ENCODE peak calls at places on chromosomes 16 and 17, in five cellular contexts. D is fibroblast of lung, O is iPS DF 6.9, H is mucosa of descending colon, G is psoas muscle. B is an unnamed sample.
A peak's percentile ranks its signal among the peaks of the same experiment; 100 is the strongest.

GRCh38 chr17:1147664-1148063 is 32.1 kb downstream of the ABR start:
- DNase-seq in D (peak; percentile 60), O (no peak), H (peak; percentile 76), G (no peak), B (no peak)

GRCh38 chr17:19260958-19261357 is 23.8 kb downstream of the EPN2 start:
- DNase-seq in D (no peak), O (no peak), H (no peak), G (no peak), B (no peak)

GRCh38 chr16:8730335-8730915 is 56.0 kb downstream of the ABAT start:
- DNase-seq in D (no peak), O (no peak), H (no peak), G (no peak), B (no peak)

GRCh38 chr17:63641678-63642077 is 19.5 kb downstream of the MAP3K3 start:
- DNase-seq in D (no peak), O (no peak), H (no peak), G (no peak), B (no peak)

GRCh38 chr17:44473367-44473766 is 29.8 kb downstream of the GPATCH8 start:
- DNase-seq in D (no peak), O (no peak), H (no peak), G (no peak), B (no peak)

GRCh38 chr17:66386789-66387351 is 84.5 kb downstream of the PRKCA start:
- DNase-seq in D (no peak), O (no peak), H (no peak), G (no peak), B (no peak)

GRCh38 chr17:19513897-19514488 is 19.7 kb upstream of the SLC47A1 start:
- DNase-seq in D (peak; percentile 69), O (no peak), H (no peak), G (peak; percentile 72), B (peak; percentile 61)

GRCh38 chr17:41367426-41368075 is 2.1 kb downstream of the KRT33B start:
- DNase-seq in D (no peak), O (no peak), H (no peak), G (no peak), B (no peak)

GRCh38 chr16:78464833-78465232 is 365.4 kb downstream of the WWOX start:
- DNase-seq in D (no peak), O (no peak), H (no peak), G (no peak), B (no peak)

GRCh38 chr17:6314311-6314710 is 120.6 kb downstream of the AIPL1 start:
- DNase-seq in D (no peak), O (no peak), H (no peak), G (no peak), B (no peak)

DNA sequence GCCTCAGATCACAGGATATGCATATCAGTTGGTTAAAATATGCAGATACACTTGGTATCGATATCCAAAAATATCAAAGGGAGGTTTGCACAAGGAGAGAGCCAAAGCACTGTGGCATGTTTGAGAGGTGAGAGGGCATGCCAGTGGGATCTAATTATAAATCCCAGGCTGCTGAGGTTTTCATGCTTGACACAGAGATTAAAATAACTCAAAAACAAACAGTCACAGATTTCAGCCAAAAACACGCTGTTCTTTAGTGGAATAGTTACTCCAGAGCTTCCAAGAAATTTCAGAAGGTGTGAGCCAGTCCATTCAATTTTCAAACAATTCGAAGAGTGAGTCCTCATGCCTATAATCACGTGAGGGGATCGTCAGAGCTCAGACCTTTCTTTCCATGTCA is 477.9 kb downstream of the SOX9 start:
- DNase-seq in D (no peak), O (no peak), H (no peak), G (no peak), B (no peak)
- H3K9me3 ChIP-seq in D (no peaks in the 10 kb centered on the region), O (no peaks in the 10 kb centered on the region), H (no peaks in the 10 kb centered on the region), G (no peaks in the 10 kb centered on the region), B (no peaks in the 10 kb centered on the region)

GRCh38 chr16:3413730-3414379 is 12.8 kb downstream of the ZNF174 start:
- DNase-seq in D (no peak), O (no peak), H (no peak), G (no peak), B (no peak)

DNA sequence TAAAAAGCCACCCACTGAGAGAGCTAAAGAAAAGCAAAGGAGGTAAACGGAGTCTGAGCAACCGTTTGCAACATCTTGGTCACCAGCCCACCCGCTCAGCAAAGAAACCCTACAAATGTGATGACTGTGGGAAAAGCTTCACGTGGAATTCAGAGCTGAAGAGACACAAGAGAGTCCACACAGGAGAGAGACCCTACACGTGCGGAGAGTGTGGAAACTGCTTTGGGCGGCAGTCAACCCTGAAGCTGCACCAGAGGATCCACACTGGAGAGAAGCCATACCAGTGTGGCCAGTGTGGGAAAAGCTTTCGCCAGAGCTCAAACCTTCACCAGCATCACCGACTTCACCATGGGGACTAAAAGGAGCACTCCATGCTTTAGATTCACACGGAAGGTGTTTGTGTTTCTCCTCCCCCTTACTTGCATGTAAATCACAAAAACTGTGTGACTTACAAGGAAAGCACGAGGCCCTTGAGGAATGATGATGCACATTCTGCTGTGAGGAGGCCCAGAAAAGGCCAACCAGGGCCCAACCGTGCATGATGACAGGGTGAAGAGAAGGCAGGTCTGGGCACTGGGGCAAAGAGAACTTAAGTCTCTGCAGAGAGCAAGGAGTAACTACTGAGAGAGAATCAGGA is 7.7 kb downstream of the ZNF174 start:
- DNase-seq in D (no peak), O (no peak), H (no peak), G (no peak), B (no peak)
- H3K9me3 ChIP-seq in D (peaks cover 9% of the 10 kb centered on the region), O (peaks cover 16% of the 10 kb centered on the region), H (peaks cover 94% of the 10 kb centered on the region), G (peaks cover 79% of the 10 kb centered on the region), B (peaks cover 94% of the 10 kb centered on the region)

DNA sequence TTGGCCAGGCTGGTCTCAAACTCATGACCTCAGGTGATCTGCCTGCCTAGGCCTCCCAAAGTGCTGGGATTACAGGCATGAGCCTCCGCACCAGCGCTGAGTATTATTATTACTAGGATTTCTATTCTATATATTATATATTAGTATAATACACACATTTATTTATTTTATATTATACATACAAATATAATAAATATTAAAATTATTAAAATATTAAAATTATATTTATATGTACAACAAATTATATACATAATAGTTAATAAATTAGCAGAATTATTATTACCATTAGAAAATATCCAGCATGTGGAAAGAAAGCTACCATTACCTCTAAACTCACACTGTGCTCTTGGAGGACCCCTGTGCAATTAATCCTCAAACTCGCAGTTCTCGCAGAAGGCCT is 241.6 kb upstream of the IRX5 start:
- DNase-seq in D (no peak), O (no peak), H (no peak), G (no peak), B (no peak)
- H3K9me3 ChIP-seq in D (no peaks in the 10 kb centered on the region), O (no peaks in the 10 kb centered on the region), H (no peaks in the 10 kb centered on the region), G (no peaks in the 10 kb centered on the region), B (no peaks in the 10 kb centered on the region)

GRCh38 chr17:83178533-83179201 is 99.3 kb downstream of the METRNL start:
- DNase-seq in D (no peak), O (no peak), H (peak; percentile 33), G (no peak), B (no peak)

GRCh38 chr17:83177611-83178532 is 98.5 kb downstream of the METRNL start:
- DNase-seq in D (no peak), O (no peak), H (peak; percentile 43), G (no peak), B (no peak)

GRCh38 chr17:83180264-83180995 is 101.0 kb downstream of the METRNL start:
- DNase-seq in D (no peak), O (no peak), H (no peak), G (no peak), B (no peak)

GRCh38 chr17:83179811-83180210 is 100.4 kb downstream of the METRNL start:
- DNase-seq in D (no peak), O (no peak), H (no peak), G (no peak), B (no peak)

GRCh38 chr17:83179378-83179777 is 100.0 kb downstream of the METRNL start:
- DNase-seq in D (no peak), O (no peak), H (peak; percentile 26), G (no peak), B (no peak)
- H3K9me3 ChIP-seq in D (no peaks in the 10 kb centered on the region), O (no peaks in the 10 kb centered on the region), H (no peaks in the 10 kb centered on the region), G (no peaks in the 10 kb centered on the region), B (no peaks in the 10 kb centered on the region)